ENCODE peak calls at places on chromosomes 16 and 17, in eight cellular contexts. F, E, Z, Y, L, G, I and A are unnamed samples.
A peak's percentile ranks its signal among the peaks of the same experiment; 100 is the strongest.

GRCh38 chr17:46108120-46108519 is 85.1 kb downstream of the KANSL1 start:
- DNase-seq in Y (no peak), Z (no peak), I (no peak), F (no peak), L (no peak), G (no peak), E (no peak), A (no peak)

GRCh38 chr17:82320140-82320840 is 2.9 kb upstream of the CD7 start:
- DNase-seq in L (no peak), F (no peak), G (no peak), Z (no peak), I (no peak), Y (no peak), E (peak; percentile 54), A (no peak)

GRCh38 chr16:78108451-78108850 is 9.0 kb downstream of the WWOX start:
- DNase-seq in I (no peak), Y (no peak), Z (no peak), E (no peak), F (no peak), G (no peak), L (no peak), A (no peak)

GRCh38 chr16:2296662-2297505 is 29.0 kb upstream of the RNPS1 start:
- DNase-seq in F (peak; percentile 73), Y (no peak), E (peak; percentile 57), I (no peak), G (peak; percentile 9), Z (peak; percentile 48), L (peak; percentile 16), A (no peak)

GRCh38 chr16:4090476-4090875 is 25.8 kb downstream of the ADCY9 start:
- DNase-seq in Y (no peak), I (peak; percentile 65), L (no peak), G (no peak), Z (no peak), F (peak; percentile 66), E (no peak), A (no peak)

GRCh38 chr16:23712976-23713375 is at the start of gene ERN2:
- DNase-seq in Z (no peak), F (no peak), G (no peak), I (no peak), L (no peak), Y (no peak), E (no peak), A (no peak)

GRCh38 chr17:21286066-21286770 is 1.7 kb downstream of the MAP2K3 start:
- DNase-seq in Y (peak; percentile 78), G (peak; percentile 98), I (peak; percentile 88), L (peak; percentile 99), F (peak; percentile 96), Z (peak; percentile 99), E (peak; percentile 58), A (peak; percentile 99)

GRCh38 chr16:29903579-29903978 is 3.3 kb downstream of the ASPHD1 start:
- DNase-seq in L (no peak), G (no peak), Y (no peak), I (no peak), F (no peak), E (no peak), Z (no peak), A (no peak)

GRCh38 chr17:47257651-47258339 is 4.2 kb downstream of the ITGB3 start:
- DNase-seq in E (no peak), Z (peak; percentile 95), L (peak; percentile 78), I (no peak), F (no peak), Y (no peak), G (peak; percentile 74), A (peak; percentile 64)

GRCh38 chr17:79938696-79939435 is 96.8 kb downstream of the TBC1D16 start:
- DNase-seq in E (no peak), L (no peak), Z (no peak), I (no peak), F (no peak), Y (no peak), G (no peak), A (no peak)

GRCh38 chr16:4694664-4695451 is 1.5 kb downstream of the NUDT16L1 start:
- DNase-seq in F (no peak), G (peak; percentile 27), E (peak; percentile 58), I (no peak), Y (no peak), L (no peak), Z (no peak), A (no peak)

GRCh38 chr17:77375917-77376651 is 235.3 kb downstream of the SEC14L1 start:
- DNase-seq in I (no peak), E (peak; percentile 86), L (peak; percentile 89), Z (peak; percentile 98), F (no peak), G (peak; percentile 95), Y (no peak), A (peak; percentile 73)

GRCh38 chr16:81711609-81712329 is 67.3 kb upstream of the PLCG2 start:
- DNase-seq in F (no peak), L (peak; percentile 94), Y (no peak), I (no peak), E (no peak), Z (peak; percentile 95), G (peak; percentile 85), A (peak; percentile 96)

GRCh38 chr17:27506348-27507218 is 50.3 kb downstream of the KSR1 start:
- DNase-seq in I (no peak), Z (no peak), Y (no peak), F (no peak), G (no peak), L (no peak), E (no peak), A (no peak)

GRCh38 chr17:7403043-7403901 is 625 bp downstream of the TMEM256 start:
- DNase-seq in I (peak; percentile 72), F (no peak), L (no peak), E (no peak), G (peak; percentile 64), Z (no peak), Y (no peak), A (no peak)